ENCODE peak calls at places on chromosomes 2 and 18, in four cellular contexts. N is NCI-H524, P is mesenteric fat pad, H is MCF 10A. X is an unnamed sample.

GRCh38 chr2:241616168-241617125 is 20.5 kb downstream of the THAP4 start:
- DNase-seq in N (no peak), P (no peak), H (no peak), X (no peak)

GRCh38 chr18:35050004-35050623 is 8.9 kb downstream of the MAPRE2 start:
- DNase-seq in N (no peak), P (no peak), H (no peak), X (no peak)

GRCh38 chr2:217316743-217317142 is 456.9 kb upstream of the TNP1 start:
- DNase-seq in N (no peak), P (no peak), H (peak), X (no peak)

GRCh38 chr2:48356701-48357322 is 173.1 kb upstream of the STON1 start:
- DNase-seq in N (peak), P (no peak), H (no peak), X (no peak)

GRCh38 chr18:7084766-7085080 is 32.9 kb downstream of the LAMA1 start:
- DNase-seq in N (no peak), P (no peak), H (peak), X (no peak)

GRCh38 chr18:3481696-3482210 is 31.8 kb downstream of the TGIF1 start:
- DNase-seq in N (peak), P (no peak), H (peak), X (peak)

GRCh38 chr2:69483024-69483423 is 45.8 kb upstream of the NFU1 start:
- DNase-seq in N (no peak), P (no peak), H (no peak), X (no peak)

GRCh38 chr18:49400398-49401072 is 59.9 kb downstream of the DYM start:
- DNase-seq in N (no peak), P (no peak), H (no peak), X (no peak)

GRCh38 chr18:159037-159652 is 788 bp downstream of the USP14 start:
- DNase-seq in N (no peak), P (no peak), H (peak), X (peak)

GRCh38 chr2:177523781-177524180 is 131.2 kb downstream of the AGPS start:
- DNase-seq in N (no peak), P (no peak), H (no peak), X (no peak)

GRCh38 chr18:28177828-28178635 is 1.1 kb upstream of the CDH2 start:
- DNase-seq in N (peak), P (no peak), H (peak), X (peak)

GRCh38 chr2:218471982-218472381 is 53.1 kb downstream of the VIL1 start:
- DNase-seq in N (no peak), P (no peak), H (no peak), X (no peak)

GRCh38 chr2:237699870-237700582 is 72.6 kb downstream of the LRRFIP1 start:
- DNase-seq in N (no peak), P (no peak), H (no peak), X (no peak)

GRCh38 chr2:15287447-15288184 is 273.5 kb downstream of the NBAS start:
- DNase-seq in N (no peak), P (no peak), H (no peak), X (no peak)

GRCh38 chr2:189427872-189428271 is 13.4 kb upstream of the WDR75 start:
- DNase-seq in N (no peak), P (no peak), H (no peak), X (no peak)

GRCh38 chr2:178482437-178482836 is 2.2 kb downstream of the PLEKHA3 start:
- DNase-seq in N (no peak), P (no peak), H (no peak), X (no peak)

GRCh38 chr2:233015048-233015645 is 2.1 kb upstream of the NGEF start:
- DNase-seq in N (no peak), P (peak), H (no peak), X (no peak)

GRCh38 chr2:223109341-223109740 is 57.4 kb downstream of the KCNE4 start:
- DNase-seq in N (no peak), P (no peak), H (no peak), X (no peak)

GRCh38 chr2:150013011-150013410 is 425.4 kb upstream of the MMADHC start:
- DNase-seq in N (peak), P (no peak), H (no peak), X (no peak)

GRCh38 chr2:31354837-31355236 is 59.7 kb downstream of the XDH start:
- DNase-seq in N (no peak), P (no peak), H (peak), X (no peak)

GRCh38 chr2:120699292-120699691 is 36.4 kb upstream of the GLI2 start:
- DNase-seq in N (peak), P (no peak), H (no peak), X (no peak)

GRCh38 chr2:77629529-77629928 is 107.4 kb upstream of the LRRTM4 start:
- DNase-seq in N (no peak), P (no peak), H (no peak), X (no peak)

GRCh38 chr2:224175010-224175409 is 135.9 kb upstream of the SERPINE2 start:
- DNase-seq in N (no peak), P (no peak), H (no peak), X (no peak)

GRCh38 chr2:223846524-223846923 is 9.1 kb upstream of the AP1S3 start:
- DNase-seq in N (no peak), P (no peak), H (no peak), X (no peak)

GRCh38 chr18:21831413-21831831 is 90.8 kb downstream of the MIB1 start:
- DNase-seq in N (no peak), P (no peak), H (no peak), X (no peak)

GRCh38 chr18:68713131-68713530 is 1.8 kb downstream of the TMX3 start:
- DNase-seq in N (no peak), P (no peak), H (no peak), X (no peak)

GRCh38 chr2:226124548-226125011 is 675.0 kb downstream of the IRS1 start:
- DNase-seq in N (no peak), P (no peak), H (no peak), X (no peak)

GRCh38 chr2:146324954-146325353 is 1519.9 kb upstream of the ACVR2A start:
- DNase-seq in N (no peak), P (no peak), H (peak), X (no peak)

X was measured in D341Med.